ENCODE peak calls at places on chromosomes 13 and 19, in seven cellular contexts. D is HCT116, M is hepatocyte, I is K562, L is SK-N-SH, Z is H9, J is GM23338. W is an unnamed sample.

GRCh38 chr19:15672580-15673175 is at the start of gene CYP4F12:
- DNase-seq in D (peak; percentile 49), M (peak; percentile 11), I (peak; percentile 57), L (no peak), Z (no peak), J (peak; percentile 17), W (no peak)

GRCh38 chr13:72970956-72971355 is 87.8 kb upstream of the KLF5 start:
- DNase-seq in D (no peak), M (no peak), I (no peak), L (no peak), Z (no peak), J (no peak), W (no peak)

GRCh38 chr19:51830263-51830662 is 35.3 kb downstream of the FPR3 start:
- DNase-seq in D (no peak), M (no peak), I (peak; percentile 46), L (no peak), Z (no peak), J (no peak), W (no peak)

GRCh38 chr13:43698743-43699142 is 88.0 kb downstream of the ENOX1 start:
- DNase-seq in D (no peak), M (peak; percentile 14), I (no peak), L (no peak), Z (no peak), J (no peak), W (no peak)

GRCh38 chr13:51955841-51956603 is 55.2 kb downstream of the ATP7B start:
- DNase-seq in D (no peak), M (no peak), I (peak; percentile 44), L (no peak), Z (no peak), J (no peak), W (no peak)

GRCh38 chr13:48769107-48769704 is 115.5 kb downstream of the CYSLTR2 start:
- DNase-seq in D (peak; percentile 85), M (peak; percentile 94), I (peak; percentile 78), L (peak; percentile 60), Z (peak; percentile 82), J (peak; percentile 92), W (peak; percentile 68)

GRCh38 chr13:26050568-26051230 is 1.1 kb downstream of the SHISA2 start:
- DNase-seq in D (no peak), M (peak; percentile 45), I (no peak), L (peak; percentile 66), Z (peak; percentile 65), J (peak; percentile 79), W (no peak)

GRCh38 chr13:69199664-69200063 is 908.0 kb upstream of the ATXN8OS start:
- DNase-seq in D (no peak), M (no peak), I (peak; percentile 11), L (peak; percentile 24), Z (no peak), J (no peak), W (no peak)

GRCh38 chr13:99959538-99960230 is 11.9 kb downstream of the ZIC5 start:
- DNase-seq in D (no peak), M (no peak), I (no peak), L (no peak), Z (no peak), J (peak; percentile 69), W (peak; percentile 41)

GRCh38 chr19:9309974-9310446 is 372 bp upstream of the ZNF699 start:
- DNase-seq in D (peak; percentile 91), M (peak; percentile 97), I (peak; percentile 95), L (peak; percentile 92), Z (peak; percentile 95), J (peak; percentile 99), W (no peak)

GRCh38 chr13:98321356-98321755 is 144.3 kb upstream of the RNF113B start:
- DNase-seq in D (no peak), M (no peak), I (no peak), L (no peak), Z (no peak), J (no peak), W (no peak)

GRCh38 chr13:94351292-94352000 is 128.0 kb downstream of the DCT start:
- DNase-seq in D (no peak), M (no peak), I (no peak), L (no peak), Z (no peak), J (no peak), W (no peak)

GRCh38 chr13:75705395-75705794 is 69.3 kb downstream of the LMO7 start:
- DNase-seq in D (peak; percentile 95), M (no peak), I (no peak), L (no peak), Z (no peak), J (no peak), W (no peak)

GRCh38 chr19:15396436-15396835 is 16.8 kb upstream of the AKAP8 start:
- DNase-seq in D (no peak), M (no peak), I (no peak), L (no peak), Z (no peak), J (no peak), W (no peak)

GRCh38 chr19:35095667-35096368 is 19.8 kb upstream of the FXYD3 start:
- DNase-seq in D (no peak), M (no peak), I (peak; percentile 20), L (no peak), Z (no peak), J (no peak), W (no peak)

GRCh38 chr19:4730740-4731171 is 7.1 kb upstream of the DPP9 start:
- DNase-seq in D (peak; percentile 13), M (no peak), I (peak; percentile 66), L (peak; percentile 66), Z (peak; percentile 72), J (peak; percentile 72), W (peak; percentile 29)

GRCh38 chr19:41218249-41218614 is 791 bp upstream of the AXL start:
- DNase-seq in D (no peak), M (no peak), I (no peak), L (no peak), Z (no peak), J (no peak), W (no peak)

GRCh38 chr19:41222240-41222639 is 3.2 kb downstream of the AXL start:
- DNase-seq in D (no peak), M (no peak), I (no peak), L (no peak), Z (no peak), J (no peak), W (no peak)

GRCh38 chr19:41218615-41219507 is at the start of gene AXL:
- DNase-seq in D (peak; percentile 38), M (peak; percentile 89), I (no peak), L (peak; percentile 43), Z (peak; percentile 91), J (peak; percentile 98), W (no peak)

GRCh38 chr19:41221514-41222205 is 2.6 kb downstream of the AXL start:
- DNase-seq in D (no peak), M (no peak), I (no peak), L (no peak), Z (no peak), J (no peak), W (no peak)

DNA sequence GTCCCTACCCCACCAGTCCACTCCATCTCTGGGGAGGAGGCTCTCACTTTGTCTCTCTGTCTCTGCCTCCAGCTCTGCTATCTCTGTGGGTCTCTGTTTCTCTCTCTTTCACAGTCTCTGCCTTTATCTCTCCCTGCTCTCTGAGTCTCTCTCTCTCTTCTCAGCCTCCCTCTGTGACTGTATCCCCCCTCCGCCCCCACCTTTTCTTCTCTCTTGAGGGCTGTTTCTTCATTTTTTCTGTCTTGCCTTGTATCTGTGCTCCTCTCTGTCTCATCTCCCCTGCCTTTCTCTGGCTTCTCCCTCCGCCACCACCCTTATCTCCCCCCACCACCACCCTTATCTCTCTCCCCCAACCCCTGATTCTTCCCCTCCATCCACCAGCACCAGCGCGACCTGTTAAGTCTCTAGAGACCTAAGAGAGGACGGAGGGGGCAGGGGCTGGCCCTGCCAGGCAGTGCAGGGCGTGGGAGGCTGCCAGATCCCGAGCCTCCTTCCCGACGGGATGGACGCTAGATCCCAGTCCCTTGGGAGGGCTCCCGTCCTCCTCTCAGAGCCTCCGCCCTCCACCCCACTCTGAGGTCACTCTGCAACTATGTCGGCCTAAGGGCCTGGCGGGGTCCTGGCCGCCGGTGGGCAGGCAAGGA is 1.0 kb downstream of the AXL start:
- DNase-seq in D (no peak), M (peak; percentile 49), I (peak; percentile 83), L (no peak), Z (no peak), J (peak; percentile 17), W (no peak)
- H3K79me2 ChIP-seq in D (peaks cover 53% of the 10 kb centered on the region), M (peaks cover 13% of the 10 kb centered on the region), I (no peaks in the 10 kb centered on the region), L (peaks cover 67% of the 10 kb centered on the region), Z (no peaks in the 10 kb centered on the region), J (peaks cover 13% of the 10 kb centered on the region), W (no peaks in the 10 kb centered on the region)

GRCh38 chr13:41028051-41028450 is 8.9 kb upstream of the ELF1 start:
- DNase-seq in D (no peak), M (no peak), I (no peak), L (no peak), Z (no peak), J (no peak), W (no peak)

GRCh38 chr13:41025518-41025917 is 6.4 kb upstream of the ELF1 start:
- DNase-seq in D (no peak), M (no peak), I (no peak), L (no peak), Z (no peak), J (no peak), W (no peak)

GRCh38 chr13:41029629-41030028 is 10.5 kb upstream of the ELF1 start:
- DNase-seq in D (no peak), M (no peak), I (no peak), L (no peak), Z (peak; percentile 35), J (peak; percentile 70), W (no peak)

GRCh38 chr13:41026806-41027205 is 7.7 kb upstream of the ELF1 start:
- DNase-seq in D (no peak), M (no peak), I (no peak), L (no peak), Z (no peak), J (no peak), W (no peak)
- H2AFZ ChIP-seq in D (no peak overlapping the region), M (no peak overlapping the region), I (no peak overlapping the region), L (no peak overlapping the region), Z (no peak overlapping the region), J (no peak overlapping the region), W (no peak overlapping the region)

GRCh38 chr19:48629599-48630288 is 7.4 kb downstream of the DBP start:
- DNase-seq in D (peak; percentile 96), M (peak; percentile 79), I (peak; percentile 48), L (peak; percentile 71), Z (peak; percentile 99), J (peak; percentile 99), W (no peak)
- H3K4me2 ChIP-seq in D (peak overlapping the region; percentile 63), M (peak overlapping the region; percentile 66), I (no peak overlapping the region), L (no peak overlapping the region), Z (peak overlapping the region; percentile 58), J (peak overlapping the region; percentile 89), W (no peak overlapping the region)

DNA sequence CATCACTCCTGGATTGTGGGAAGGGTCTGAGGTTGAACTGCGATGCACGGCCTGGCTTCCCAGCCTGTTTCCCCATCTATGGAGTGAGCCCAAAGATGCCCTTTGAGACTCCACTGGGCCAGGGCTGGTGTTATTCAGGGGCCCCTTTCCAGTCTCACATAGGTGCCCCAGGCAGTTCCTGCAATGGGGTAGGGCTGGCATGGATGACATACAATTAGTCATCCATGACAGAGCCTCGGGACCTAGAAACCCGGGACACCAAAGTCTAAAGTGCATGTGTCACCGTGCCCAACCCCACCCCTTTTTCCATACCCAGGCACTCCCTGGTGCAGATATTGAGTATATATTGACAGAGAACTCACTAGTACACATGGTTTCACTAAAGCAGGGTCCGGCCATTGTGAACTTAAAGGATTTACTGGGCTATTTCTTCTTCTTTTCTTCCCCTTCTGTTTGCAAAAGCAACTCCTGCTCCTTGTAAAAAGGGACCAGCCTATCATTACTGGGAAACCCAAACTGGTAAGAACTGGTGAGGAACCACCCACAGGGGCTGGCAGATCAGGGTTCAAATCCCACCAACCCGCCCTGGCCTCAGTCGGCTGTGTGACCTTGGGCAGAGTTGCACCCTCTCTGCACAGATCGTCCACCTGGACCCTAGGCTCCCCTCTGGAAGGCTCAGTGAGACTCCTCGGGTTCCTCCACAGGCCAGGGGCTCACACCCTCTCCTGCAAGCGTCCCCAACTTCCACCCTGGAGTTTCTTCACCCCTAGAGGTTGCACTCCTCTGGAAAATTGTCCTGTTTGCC is 2.7 kb downstream of the B3GNT3 start:
- DNase-seq in D (peak; percentile 94), M (peak; percentile 88), I (no peak), L (peak; percentile 48), Z (no peak), J (no peak), W (no peak)
- H3K79me2 ChIP-seq in D (peaks cover 45% of the 10 kb centered on the region), M (peaks cover 24% of the 10 kb centered on the region), I (no peaks in the 10 kb centered on the region), L (no peaks in the 10 kb centered on the region), Z (no peaks in the 10 kb centered on the region), J (no peaks in the 10 kb centered on the region), W (no peaks in the 10 kb centered on the region)